ENCODE peak calls at places on chromosomes 7 and 10, in eight cellular contexts. G is HepG2, H is esophagus squamous epithelium, M is uterus, Y is adrenal gland, N is ovary, S is A549, K is transverse colon. W is an unnamed sample.

GRCh38 chr7:37052673-37053072 is 328.4 kb upstream of the AOAH start:
- DNase-seq in H (no peak), K (no peak), N (no peak), M (no peak), Y (peak; percentile 4), S (no peak), G (peak; percentile 44), W (no peak)

GRCh38 chr7:44757739-44758138 is 9.1 kb downstream of the ZMIZ2 start:
- DNase-seq in M (no peak), K (no peak), Y (no peak), N (no peak), H (no peak), G (no peak), S (no peak), W (no peak)

GRCh38 chr10:28384557-28384956 is 81.7 kb upstream of the MPP7 start:
- DNase-seq in H (no peak), K (no peak), S (no peak), N (no peak), M (no peak), G (no peak), Y (no peak), W (no peak)

GRCh38 chr7:78197447-78197846 is 398.9 kb downstream of the PHTF2 start:
- DNase-seq in K (no peak), H (no peak), G (no peak), Y (peak; percentile 3), M (no peak), N (no peak), S (no peak), W (no peak)

GRCh38 chr10:117165557-117166419 is 27.7 kb upstream of the VAX1 start:
- DNase-seq in S (peak; percentile 92), N (no peak), H (no peak), G (no peak), M (no peak), K (peak; percentile 29), Y (peak; percentile 42), W (peak; percentile 56)

GRCh38 chr7:128019330-128019729 is 11.9 kb downstream of the LRRC4 start:
- DNase-seq in N (no peak), K (no peak), Y (no peak), M (no peak), S (no peak), G (no peak), H (no peak), W (no peak)

GRCh38 chr10:70578371-70578947 is 24.1 kb downstream of the PRF1 start:
- DNase-seq in G (peak; percentile 68), K (peak; percentile 53), Y (no peak), S (no peak), H (no peak), N (no peak), M (no peak), W (peak; percentile 76)

GRCh38 chr10:97508342-97508741 is 9.6 kb downstream of the UBTD1 start:
- DNase-seq in S (no peak), K (no peak), N (no peak), Y (no peak), M (no peak), H (no peak), G (no peak), W (no peak)

GRCh38 chr10:7378602-7379403 is 32.0 kb downstream of the SFMBT2 start:
- DNase-seq in S (no peak), H (no peak), M (no peak), G (no peak), K (no peak), N (no peak), Y (no peak), W (no peak)

GRCh38 chr7:128189231-128189930 is 51.7 kb upstream of the LEP start:
- DNase-seq in M (no peak), N (no peak), H (no peak), Y (no peak), G (no peak), S (no peak), K (no peak), W (no peak)

GRCh38 chr10:112655722-112656121 is 208.7 kb downstream of the VTI1A start:
- DNase-seq in Y (no peak), K (no peak), H (no peak), G (peak; percentile 16), N (no peak), S (no peak), M (no peak), W (no peak)

GRCh38 chr10:112658465-112658864 is 211.4 kb downstream of the VTI1A start:
- DNase-seq in H (no peak), S (no peak), G (no peak), M (no peak), Y (no peak), N (no peak), K (no peak), W (no peak)

GRCh38 chr10:112654794-112655193 is 207.8 kb downstream of the VTI1A start:
- DNase-seq in G (no peak), S (no peak), M (no peak), N (no peak), H (no peak), K (no peak), Y (no peak), W (no peak)

GRCh38 chr10:112663181-112663879 is 216.3 kb downstream of the VTI1A start:
- DNase-seq in Y (no peak), M (no peak), S (peak; percentile 15), N (no peak), G (peak; percentile 10), K (no peak), H (no peak), W (no peak)

DNA sequence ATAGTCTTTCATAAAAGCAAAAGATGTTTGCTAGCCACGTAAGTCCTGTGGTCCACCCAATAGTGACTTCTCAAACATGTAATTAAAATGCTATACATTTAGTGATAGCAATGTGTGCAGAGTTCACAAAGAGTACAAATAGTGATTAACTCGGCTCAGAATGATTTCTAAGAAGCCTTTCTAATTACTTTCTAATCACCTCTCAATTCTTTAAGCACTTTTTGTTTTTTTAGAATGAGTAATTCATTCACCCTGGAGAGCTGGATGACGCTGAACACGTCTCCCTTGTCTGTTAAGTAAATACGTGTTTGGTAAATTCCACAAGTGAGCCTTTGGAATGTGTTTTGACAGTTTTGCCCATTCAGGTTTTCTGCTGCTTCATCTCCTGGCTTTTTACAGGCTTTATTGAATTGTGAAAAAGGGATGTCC is 211.9 kb downstream of the VTI1A start:
- DNase-seq in M (no peak), K (no peak), G (peak; percentile 91), S (peak; percentile 44), H (no peak), N (no peak), Y (no peak), W (no peak)
- H3K4me3 ChIP-seq in M (no peak overlapping the region), K (no peak overlapping the region), G (no peak overlapping the region), S (no peak overlapping the region), H (no peak overlapping the region), N (no peak overlapping the region), Y (no peak overlapping the region), W (no peak overlapping the region)

GRCh38 chr7:116557901-116558300 is 33.1 kb downstream of the CAV1 start:
- DNase-seq in Y (no peak), M (no peak), G (no peak), S (no peak), N (no peak), K (no peak), H (no peak), W (no peak)
- TF ChIP-seq POLR2A in Y (no peak), M (no peak), G (no peak), S (no peak), N (no peak), K (no peak), H (no peak), W (no peak)

GRCh38 chr10:119420950-119421875 is 121.3 kb downstream of the RGS10 start:
- DNase-seq in G (no peak), K (no peak), H (no peak), S (no peak), N (peak; percentile 16), Y (peak; percentile 72), M (no peak), W (no peak)
- H3K27ac ChIP-seq in G (no peak overlapping the region), K (no peak overlapping the region), H (peak overlapping the region; percentile 44), S (no peak overlapping the region), N (no peak overlapping the region), Y (no peak overlapping the region), M (no peak overlapping the region), W (no peak overlapping the region)

GRCh38 chr10:16436367-16436757 is 448 bp upstream of the PTER start:
- DNase-seq in M (no peak), K (peak; percentile 13), G (no peak), H (no peak), N (no peak), Y (no peak), S (no peak), W (peak; percentile 48)
- H3K4me3 ChIP-seq in M (peak overlapping the region; percentile 50), K (peak overlapping the region; percentile 18), G (peak overlapping the region; percentile 72), H (peak overlapping the region; percentile 46), N (peak overlapping the region; percentile 42), Y (peak overlapping the region; percentile 60), S (peak overlapping the region; percentile 63), W (peak overlapping the region; percentile 65)

DNA sequence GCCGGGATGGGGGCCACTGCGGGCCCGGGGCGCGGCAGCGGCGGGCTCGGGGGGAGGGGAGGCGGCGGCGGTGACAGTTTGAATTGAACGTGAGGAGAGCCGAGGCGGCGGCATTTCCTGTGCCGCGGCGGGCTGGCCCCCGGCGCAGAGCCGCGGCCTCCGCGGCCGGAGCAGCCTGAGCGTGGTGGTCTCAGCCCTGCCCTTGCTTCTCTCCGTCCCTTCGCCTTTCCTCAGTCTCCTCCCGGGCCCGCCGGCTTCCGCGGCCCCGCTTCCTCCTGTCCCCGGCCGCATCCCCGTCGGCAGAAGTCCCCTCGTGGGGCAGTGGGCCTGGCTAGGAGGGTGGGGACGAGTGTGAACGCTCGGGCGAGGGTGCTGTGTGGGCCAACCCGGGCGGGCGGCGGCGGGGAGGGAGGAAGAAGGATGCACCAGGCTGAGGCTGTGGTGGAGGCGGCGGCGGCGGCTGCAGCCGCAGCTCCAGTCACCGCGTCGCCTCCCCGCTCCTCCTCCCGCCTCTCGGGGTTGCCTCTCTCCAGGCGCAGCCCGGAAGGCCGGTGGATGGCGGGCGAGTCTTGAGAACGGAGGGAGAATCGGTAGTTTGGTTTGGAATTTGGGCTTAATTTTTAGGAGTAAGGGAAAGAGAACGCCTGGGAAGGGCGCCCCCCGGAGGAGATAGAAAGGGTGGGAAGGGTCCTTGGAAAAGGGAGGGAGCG is 690 bp downstream of the SEPTIN7 start:
- DNase-seq in G (peak; percentile 32), N (peak; percentile 76), K (peak; percentile 76), H (peak; percentile 22), Y (peak; percentile 77), M (peak; percentile 60), S (peak; percentile 39), W (peak; percentile 73)
- TF ChIP-seq POLR2A in G (no peak), N (peak; percentile 20), K (no peak), H (no peak), Y (no peak), M (no peak), S (no peak), W (no peak)

DNA sequence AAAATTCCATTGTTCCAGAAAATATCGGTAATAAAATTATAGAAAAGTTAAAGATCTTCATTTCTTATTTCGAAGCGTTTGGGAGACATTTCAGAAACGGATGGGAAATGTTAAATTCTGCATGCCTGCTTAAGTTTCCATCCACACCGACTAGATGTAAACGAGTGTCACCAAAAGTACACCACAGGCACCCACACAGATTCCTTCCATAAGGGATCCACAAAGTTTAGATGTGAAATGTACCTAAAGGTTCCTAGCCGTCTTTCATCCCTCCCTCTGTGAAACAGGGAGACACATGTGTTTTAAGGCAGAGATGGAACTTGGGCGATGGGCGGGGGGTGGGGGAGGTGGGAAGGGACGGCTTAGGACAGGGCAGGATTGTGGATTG is 621 bp upstream of the CAV1 start:
- DNase-seq in K (no peak), S (no peak), G (no peak), H (no peak), Y (no peak), N (no peak), M (no peak), W (no peak)
- H3K27ac ChIP-seq in K (peak overlapping the region; percentile 81), S (peak overlapping the region; percentile 99), G (no peak overlapping the region), H (peak overlapping the region; percentile 93), Y (no peak overlapping the region), N (peak overlapping the region; percentile 73), M (peak overlapping the region; percentile 96), W (peak overlapping the region; percentile 55)